ENCODE peak calls at places on chromosomes 2 and 18, in five cellular contexts. Y is right cardiac atrium; D is activated naive CD4-positive, alpha-beta T cell; P is ureter; V is heart right ventricle. R is an unnamed sample.

GRCh38 chr2:227411320-227411989 is 23.7 kb upstream of the SCYGR1 start:
- DNase-seq in Y (no peak), D (no peak), P (no peak), V (no peak), R (no peak)

GRCh38 chr2:16507655-16508054 is 158.0 kb downstream of the CYRIA start:
- DNase-seq in Y (no peak), D (no peak), P (no peak), V (no peak), R (no peak)

GRCh38 chr2:218063541-218064295 is 5.3 kb upstream of the RUFY4 start:
- DNase-seq in Y (no peak), D (no peak), P (no peak), V (no peak), R (no peak)

GRCh38 chr2:56376699-56377665 is 193.2 kb downstream of the CCDC85A start:
- DNase-seq in Y (no peak), D (no peak), P (no peak), V (no peak), R (no peak)

GRCh38 chr2:134148843-134149472 is 104.9 kb upstream of the MGAT5 start:
- DNase-seq in Y (no peak), D (no peak), P (no peak), V (no peak), R (no peak)

GRCh38 chr2:15941483-15941853 is 1.1 kb downstream of the MYCN start:
- DNase-seq in Y (no peak), D (no peak), P (no peak), V (no peak), R (no peak)

GRCh38 chr2:109213646-109214417 is 84.8 kb downstream of the SH3RF3 start:
- DNase-seq in Y (peak), D (no peak), P (peak), V (no peak), R (no peak)

GRCh38 chr2:2743164-2743571 is 412.1 kb upstream of the MYT1L start:
- DNase-seq in Y (peak), D (no peak), P (no peak), V (peak), R (no peak)

GRCh38 chr2:198188982-198189381 is 384.6 kb downstream of the PLCL1 start:
- DNase-seq in Y (no peak), D (no peak), P (no peak), V (no peak), R (no peak)

GRCh38 chr2:199814084-199814844 is 36.7 kb downstream of the FTCDNL1 start:
- DNase-seq in Y (no peak), D (no peak), P (no peak), V (no peak), R (no peak)

GRCh38 chr18:9571546-9571945 is 42.8 kb downstream of the PPP4R1 start:
- DNase-seq in Y (no peak), D (no peak), P (no peak), V (no peak), R (no peak)

GRCh38 chr2:239993291-239993690 is 31.9 kb downstream of the NDUFA10 start:
- DNase-seq in Y (no peak), D (no peak), P (no peak), V (no peak), R (no peak)

GRCh38 chr2:6914829-6915228 is 2.4 kb upstream of the RNF144A start:
- DNase-seq in Y (no peak), D (no peak), P (no peak), V (no peak), R (no peak)

GRCh38 chr2:70785137-70785911 is 5.1 kb downstream of the FIGLA start:
- DNase-seq in Y (peak), D (peak), P (no peak), V (no peak), R (no peak)

GRCh38 chr2:121211689-121212151 is 73.3 kb downstream of the TFCP2L1 start:
- DNase-seq in Y (no peak), D (no peak), P (no peak), V (no peak), R (no peak)

GRCh38 chr18:49628993-49629795 is 67.3 kb downstream of the LIPG start:
- DNase-seq in Y (peak), D (no peak), P (no peak), V (peak), R (no peak)